ENCODE peak calls at places on chromosomes 13 and 19, in five cellular contexts. One of them, this sample, is unnamed.

GRCh38 chr19:30052122-30053075 is 110.4 kb downstream of the URI1 start:
- DNase-seq in right cardiac atrium: no peak
- DNase-seq in head of caudate nucleus: no peak
- DNase-seq in NCI-H187 treated with DMSO at 0.1 percent for 48 hours: no peak
- DNase-seq in activated CD4-positive, alpha-beta T cell treated with anti-CD3 and anti-CD28 coated beads, Interleukin-2, amount 10 ng/mL, durations not matched to agents 7 days and 5 days: no peak
- DNase-seq in this sample: no peak

GRCh38 chr13:65026505-65026904 is 2203.6 kb downstream of the PCDH9 start:
- DNase-seq in NCI-H187 treated with DMSO at 0.1 percent for 48 hours: no peak
- DNase-seq in right cardiac atrium: no peak
- DNase-seq in head of caudate nucleus: no peak
- DNase-seq in activated CD4-positive, alpha-beta T cell treated with anti-CD3 and anti-CD28 coated beads, Interleukin-2, amount 10 ng/mL, durations not matched to agents 7 days and 5 days: no peak
- DNase-seq in this sample: no peak

GRCh38 chr19:19160489-19161035 is 9.5 kb downstream of the MEF2B start:
- DNase-seq in head of caudate nucleus: no peak
- DNase-seq in NCI-H187 treated with DMSO at 0.1 percent for 48 hours: no peak
- DNase-seq in right cardiac atrium: no peak
- DNase-seq in activated CD4-positive, alpha-beta T cell treated with anti-CD3 and anti-CD28 coated beads, Interleukin-2, amount 10 ng/mL, durations not matched to agents 7 days and 5 days: no peak
- DNase-seq in this sample: no peak

GRCh38 chr13:84917252-84917878 is 881.9 kb downstream of the SLITRK6 start:
- DNase-seq in head of caudate nucleus: no peak
- DNase-seq in right cardiac atrium: no peak
- DNase-seq in NCI-H187 treated with DMSO at 0.1 percent for 48 hours: no peak
- DNase-seq in activated CD4-positive, alpha-beta T cell treated with anti-CD3 and anti-CD28 coated beads, Interleukin-2, amount 10 ng/mL, durations not matched to agents 7 days and 5 days: no peak
- DNase-seq in this sample: no peak

GRCh38 chr13:23268441-23268840 is 87.7 kb downstream of the SGCG start:
- DNase-seq in head of caudate nucleus: no peak
- DNase-seq in activated CD4-positive, alpha-beta T cell treated with anti-CD3 and anti-CD28 coated beads, Interleukin-2, amount 10 ng/mL, durations not matched to agents 7 days and 5 days: no peak
- DNase-seq in right cardiac atrium: no peak
- DNase-seq in NCI-H187 treated with DMSO at 0.1 percent for 48 hours: no peak
- DNase-seq in this sample: no peak

GRCh38 chr13:66405908-66406802 is 824.0 kb downstream of the PCDH9 start:
- DNase-seq in activated CD4-positive, alpha-beta T cell treated with anti-CD3 and anti-CD28 coated beads, Interleukin-2, amount 10 ng/mL, durations not matched to agents 7 days and 5 days: no peak
- DNase-seq in right cardiac atrium: no peak
- DNase-seq in NCI-H187 treated with DMSO at 0.1 percent for 48 hours: no peak
- DNase-seq in head of caudate nucleus: no peak
- DNase-seq in this sample: no peak

GRCh38 chr19:27767234-27767633 is 1445.7 kb downstream of the UQCRFS1 start:
- DNase-seq in head of caudate nucleus: no peak
- DNase-seq in activated CD4-positive, alpha-beta T cell treated with anti-CD3 and anti-CD28 coated beads, Interleukin-2, amount 10 ng/mL, durations not matched to agents 7 days and 5 days: no peak
- DNase-seq in NCI-H187 treated with DMSO at 0.1 percent for 48 hours: no peak
- DNase-seq in right cardiac atrium: no peak
- DNase-seq in this sample: no peak

GRCh38 chr19:42683917-42684513 is 56.3 kb downstream of the PSG3 start:
- DNase-seq in head of caudate nucleus: no peak
- DNase-seq in NCI-H187 treated with DMSO at 0.1 percent for 48 hours: no peak
- DNase-seq in activated CD4-positive, alpha-beta T cell treated with anti-CD3 and anti-CD28 coated beads, Interleukin-2, amount 10 ng/mL, durations not matched to agents 7 days and 5 days: peak
- DNase-seq in right cardiac atrium: no peak
- DNase-seq in this sample: no peak

GRCh38 chr13:31090921-31091624 is 70.6 kb downstream of the HSPH1 start:
- DNase-seq in NCI-H187 treated with DMSO at 0.1 percent for 48 hours: no peak
- DNase-seq in right cardiac atrium: no peak
- DNase-seq in head of caudate nucleus: peak
- DNase-seq in activated CD4-positive, alpha-beta T cell treated with anti-CD3 and anti-CD28 coated beads, Interleukin-2, amount 10 ng/mL, durations not matched to agents 7 days and 5 days: no peak
- DNase-seq in this sample: no peak

GRCh38 chr13:109415057-109415456 is 371.3 kb downstream of the IRS2 start:
- DNase-seq in head of caudate nucleus: no peak
- DNase-seq in NCI-H187 treated with DMSO at 0.1 percent for 48 hours: no peak
- DNase-seq in right cardiac atrium: no peak
- DNase-seq in activated CD4-positive, alpha-beta T cell treated with anti-CD3 and anti-CD28 coated beads, Interleukin-2, amount 10 ng/mL, durations not matched to agents 7 days and 5 days: no peak
- DNase-seq in this sample: no peak

GRCh38 chr13:36074659-36075058 is 56.5 kb downstream of the DCLK1 start:
- DNase-seq in right cardiac atrium: peak
- DNase-seq in head of caudate nucleus: peak
- DNase-seq in activated CD4-positive, alpha-beta T cell treated with anti-CD3 and anti-CD28 coated beads, Interleukin-2, amount 10 ng/mL, durations not matched to agents 7 days and 5 days: no peak
- DNase-seq in NCI-H187 treated with DMSO at 0.1 percent for 48 hours: no peak
- DNase-seq in this sample: no peak

GRCh38 chr13:47897411-47898050 is 103.5 kb downstream of the SUCLA2 start:
- DNase-seq in activated CD4-positive, alpha-beta T cell treated with anti-CD3 and anti-CD28 coated beads, Interleukin-2, amount 10 ng/mL, durations not matched to agents 7 days and 5 days: no peak
- DNase-seq in NCI-H187 treated with DMSO at 0.1 percent for 48 hours: no peak
- DNase-seq in head of caudate nucleus: no peak
- DNase-seq in right cardiac atrium: no peak
- DNase-seq in this sample: no peak

GRCh38 chr13:53254495-53254894 is 225.9 kb downstream of the OLFM4 start:
- DNase-seq in head of caudate nucleus: no peak
- DNase-seq in activated CD4-positive, alpha-beta T cell treated with anti-CD3 and anti-CD28 coated beads, Interleukin-2, amount 10 ng/mL, durations not matched to agents 7 days and 5 days: no peak
- DNase-seq in NCI-H187 treated with DMSO at 0.1 percent for 48 hours: no peak
- DNase-seq in right cardiac atrium: no peak
- DNase-seq in this sample: no peak

GRCh38 chr19:38055655-38056521 is 148.9 kb downstream of the SIPA1L3 start:
- DNase-seq in head of caudate nucleus: no peak
- DNase-seq in activated CD4-positive, alpha-beta T cell treated with anti-CD3 and anti-CD28 coated beads, Interleukin-2, amount 10 ng/mL, durations not matched to agents 7 days and 5 days: no peak
- DNase-seq in NCI-H187 treated with DMSO at 0.1 percent for 48 hours: no peak
- DNase-seq in right cardiac atrium: no peak
- DNase-seq in this sample: no peak

GRCh38 chr19:51107406-51108065 is 673 bp downstream of the CTU1 start:
- DNase-seq in NCI-H187 treated with DMSO at 0.1 percent for 48 hours: no peak
- DNase-seq in right cardiac atrium: no peak
- DNase-seq in activated CD4-positive, alpha-beta T cell treated with anti-CD3 and anti-CD28 coated beads, Interleukin-2, amount 10 ng/mL, durations not matched to agents 7 days and 5 days: peak
- DNase-seq in head of caudate nucleus: no peak
- DNase-seq in this sample: no peak

GRCh38 chr19:42281175-42282035 is 12.4 kb downstream of the CIC start:
- DNase-seq in NCI-H187 treated with DMSO at 0.1 percent for 48 hours: no peak
- DNase-seq in right cardiac atrium: peak
- DNase-seq in activated CD4-positive, alpha-beta T cell treated with anti-CD3 and anti-CD28 coated beads, Interleukin-2, amount 10 ng/mL, durations not matched to agents 7 days and 5 days: peak
- DNase-seq in head of caudate nucleus: peak
- DNase-seq in this sample: peak

GRCh38 chr13:54183166-54183565 is 1154.6 kb downstream of the OLFM4 start:
- DNase-seq in right cardiac atrium: no peak
- DNase-seq in NCI-H187 treated with DMSO at 0.1 percent for 48 hours: no peak
- DNase-seq in activated CD4-positive, alpha-beta T cell treated with anti-CD3 and anti-CD28 coated beads, Interleukin-2, amount 10 ng/mL, durations not matched to agents 7 days and 5 days: no peak
- DNase-seq in head of caudate nucleus: no peak
- DNase-seq in this sample: no peak

GRCh38 chr13:59914556-59914955 is 249.2 kb downstream of the DIAPH3 start:
- DNase-seq in right cardiac atrium: no peak
- DNase-seq in activated CD4-positive, alpha-beta T cell treated with anti-CD3 and anti-CD28 coated beads, Interleukin-2, amount 10 ng/mL, durations not matched to agents 7 days and 5 days: no peak
- DNase-seq in head of caudate nucleus: no peak
- DNase-seq in NCI-H187 treated with DMSO at 0.1 percent for 48 hours: no peak
- DNase-seq in this sample: no peak

GRCh38 chr19:58543826-58544590 is at the start of gene TRIM28:
- DNase-seq in activated CD4-positive, alpha-beta T cell treated with anti-CD3 and anti-CD28 coated beads, Interleukin-2, amount 10 ng/mL, durations not matched to agents 7 days and 5 days: peak
- DNase-seq in head of caudate nucleus: peak
- DNase-seq in right cardiac atrium: peak
- DNase-seq in NCI-H187 treated with DMSO at 0.1 percent for 48 hours: no peak
- DNase-seq in this sample: peak

GRCh38 chr13:24251525-24251924 is 57.9 kb upstream of the C1QTNF9 start:
- DNase-seq in activated CD4-positive, alpha-beta T cell treated with anti-CD3 and anti-CD28 coated beads, Interleukin-2, amount 10 ng/mL, durations not matched to agents 7 days and 5 days: peak
- DNase-seq in right cardiac atrium: no peak
- DNase-seq in NCI-H187 treated with DMSO at 0.1 percent for 48 hours: no peak
- DNase-seq in head of caudate nucleus: no peak
- DNase-seq in this sample: no peak

GRCh38 chr13:111882351-111882750 is 184.6 kb upstream of the SOX1 start:
- DNase-seq in activated CD4-positive, alpha-beta T cell treated with anti-CD3 and anti-CD28 coated beads, Interleukin-2, amount 10 ng/mL, durations not matched to agents 7 days and 5 days: no peak
- DNase-seq in right cardiac atrium: no peak
- DNase-seq in NCI-H187 treated with DMSO at 0.1 percent for 48 hours: no peak
- DNase-seq in head of caudate nucleus: no peak
- DNase-seq in this sample: no peak

GRCh38 chr19:23521471-23521870 is 126.2 kb upstream of the ZNF91 start:
- DNase-seq in NCI-H187 treated with DMSO at 0.1 percent for 48 hours: no peak
- DNase-seq in right cardiac atrium: no peak
- DNase-seq in head of caudate nucleus: no peak
- DNase-seq in activated CD4-positive, alpha-beta T cell treated with anti-CD3 and anti-CD28 coated beads, Interleukin-2, amount 10 ng/mL, durations not matched to agents 7 days and 5 days: no peak
- DNase-seq in this sample: no peak

GRCh38 chr19:46472592-46472991 is 1.2 kb upstream of the PNMA8A start:
- DNase-seq in right cardiac atrium: no peak
- DNase-seq in NCI-H187 treated with DMSO at 0.1 percent for 48 hours: no peak
- DNase-seq in head of caudate nucleus: no peak
- DNase-seq in activated CD4-positive, alpha-beta T cell treated with anti-CD3 and anti-CD28 coated beads, Interleukin-2, amount 10 ng/mL, durations not matched to agents 7 days and 5 days: no peak
- DNase-seq in this sample: no peak

GRCh38 chr13:109273326-109273751 is 513.0 kb downstream of the IRS2 start:
- DNase-seq in activated CD4-positive, alpha-beta T cell treated with anti-CD3 and anti-CD28 coated beads, Interleukin-2, amount 10 ng/mL, durations not matched to agents 7 days and 5 days: no peak
- DNase-seq in NCI-H187 treated with DMSO at 0.1 percent for 48 hours: no peak
- DNase-seq in right cardiac atrium: no peak
- DNase-seq in head of caudate nucleus: no peak
- DNase-seq in this sample: no peak

GRCh38 chr19:49339364-49340068 is 4.3 kb downstream of the CD37 start:
- DNase-seq in activated CD4-positive, alpha-beta T cell treated with anti-CD3 and anti-CD28 coated beads, Interleukin-2, amount 10 ng/mL, durations not matched to agents 7 days and 5 days: no peak
- DNase-seq in right cardiac atrium: peak
- DNase-seq in NCI-H187 treated with DMSO at 0.1 percent for 48 hours: peak
- DNase-seq in head of caudate nucleus: peak
- DNase-seq in this sample: peak

GRCh38 chr19:37218592-37218935 is 550 bp downstream of the ZNF383 start:
- DNase-seq in activated CD4-positive, alpha-beta T cell treated with anti-CD3 and anti-CD28 coated beads, Interleukin-2, amount 10 ng/mL, durations not matched to agents 7 days and 5 days: peak
- DNase-seq in head of caudate nucleus: no peak
- DNase-seq in right cardiac atrium: no peak
- DNase-seq in NCI-H187 treated with DMSO at 0.1 percent for 48 hours: no peak
- DNase-seq in this sample: no peak

GRCh38 chr19:45615795-45616708 is 14.0 kb upstream of the GPR4 start:
- DNase-seq in activated CD4-positive, alpha-beta T cell treated with anti-CD3 and anti-CD28 coated beads, Interleukin-2, amount 10 ng/mL, durations not matched to agents 7 days and 5 days: peak
- DNase-seq in head of caudate nucleus: peak
- DNase-seq in right cardiac atrium: peak
- DNase-seq in NCI-H187 treated with DMSO at 0.1 percent for 48 hours: peak
- DNase-seq in this sample: peak

GRCh38 chr19:48415395-48415794 is 21.9 kb downstream of the GRIN2D start:
- DNase-seq in head of caudate nucleus: peak
- DNase-seq in activated CD4-positive, alpha-beta T cell treated with anti-CD3 and anti-CD28 coated beads, Interleukin-2, amount 10 ng/mL, durations not matched to agents 7 days and 5 days: peak
- DNase-seq in NCI-H187 treated with DMSO at 0.1 percent for 48 hours: no peak
- DNase-seq in right cardiac atrium: peak
- DNase-seq in this sample: peak

GRCh38 chr13:109835321-109835720 is 48.9 kb upstream of the IRS2 start:
- DNase-seq in head of caudate nucleus: no peak
- DNase-seq in activated CD4-positive, alpha-beta T cell treated with anti-CD3 and anti-CD28 coated beads, Interleukin-2, amount 10 ng/mL, durations not matched to agents 7 days and 5 days: no peak
- DNase-seq in right cardiac atrium: no peak
- DNase-seq in NCI-H187 treated with DMSO at 0.1 percent for 48 hours: no peak
- DNase-seq in this sample: no peak

GRCh38 chr19:54455786-54456422 is 6.9 kb downstream of the LENG8 start:
- DNase-seq in activated CD4-positive, alpha-beta T cell treated with anti-CD3 and anti-CD28 coated beads, Interleukin-2, amount 10 ng/mL, durations not matched to agents 7 days and 5 days: no peak
- DNase-seq in NCI-H187 treated with DMSO at 0.1 percent for 48 hours: no peak
- DNase-seq in right cardiac atrium: no peak
- DNase-seq in head of caudate nucleus: no peak
- DNase-seq in this sample: no peak

GRCh38 chr13:89061821-89062220 is 1390.7 kb downstream of the SLITRK5 start:
- DNase-seq in activated CD4-positive, alpha-beta T cell treated with anti-CD3 and anti-CD28 coated beads, Interleukin-2, amount 10 ng/mL, durations not matched to agents 7 days and 5 days: no peak
- DNase-seq in head of caudate nucleus: peak
- DNase-seq in right cardiac atrium: no peak
- DNase-seq in NCI-H187 treated with DMSO at 0.1 percent for 48 hours: no peak
- DNase-seq in this sample: no peak

This sample was measured in left ventricle myocardium inferior.